ENCODE peak calls at places on chromosomes 7 and 10, in four cellular contexts. One of them, this sample, is unnamed.

GRCh38 chr10:125037145-125037544 is 95.2 kb downstream of the ZRANB1 start:
- DNase-seq in fibroblast of lung: peak
- DNase-seq in transverse colon: peak
- DNase-seq in tibial nerve: no peak
- DNase-seq in this sample: peak

GRCh38 chr7:156669035-156669828 is 28.7 kb downstream of the RNF32 start:
- DNase-seq in fibroblast of lung: no peak
- DNase-seq in transverse colon: no peak
- DNase-seq in tibial nerve: no peak
- DNase-seq in this sample: no peak

GRCh38 chr10:132374176-132374575 is 22.8 kb upstream of the PWWP2B start:
- DNase-seq in fibroblast of lung: no peak
- DNase-seq in transverse colon: no peak
- DNase-seq in tibial nerve: no peak
- DNase-seq in this sample: peak

GRCh38 chr7:157615101-157615817 is 278.5 kb downstream of the DNAJB6 start:
- DNase-seq in fibroblast of lung: peak
- DNase-seq in transverse colon: no peak
- DNase-seq in tibial nerve: peak
- DNase-seq in this sample: no peak

GRCh38 chr10:12943425-12943824 is 58.1 kb downstream of the CCDC3 start:
- DNase-seq in fibroblast of lung: no peak
- DNase-seq in transverse colon: no peak
- DNase-seq in tibial nerve: no peak
- DNase-seq in this sample: no peak

GRCh38 chr7:33091111-33091531 is 18.1 kb downstream of the RP9 start:
- DNase-seq in fibroblast of lung: peak
- DNase-seq in transverse colon: no peak
- DNase-seq in tibial nerve: no peak
- DNase-seq in this sample: no peak

GRCh38 chr7:104900525-104900924 is 113.5 kb upstream of the KMT2E start:
- DNase-seq in fibroblast of lung: no peak
- DNase-seq in transverse colon: no peak
- DNase-seq in tibial nerve: no peak
- DNase-seq in this sample: no peak

GRCh38 chr10:102752266-102752930 is 8.7 kb downstream of the WBP1L start:
- DNase-seq in fibroblast of lung: no peak
- DNase-seq in transverse colon: peak
- DNase-seq in tibial nerve: peak
- DNase-seq in this sample: no peak

GRCh38 chr7:31373337-31374289 is 33.1 kb upstream of the NEUROD6 start:
- DNase-seq in fibroblast of lung: peak
- DNase-seq in transverse colon: peak
- DNase-seq in tibial nerve: peak
- DNase-seq in this sample: no peak

GRCh38 chr10:92208736-92209135 is 82.1 kb downstream of the CPEB3 start:
- DNase-seq in fibroblast of lung: peak
- DNase-seq in transverse colon: no peak
- DNase-seq in tibial nerve: no peak
- DNase-seq in this sample: no peak

GRCh38 chr7:90804370-90804769 is 208.2 kb downstream of the CDK14 start:
- DNase-seq in fibroblast of lung: peak
- DNase-seq in transverse colon: no peak
- DNase-seq in tibial nerve: no peak
- DNase-seq in this sample: no peak

GRCh38 chr10:13893926-13894325 is 307.2 kb downstream of the PRPF18 start:
- DNase-seq in fibroblast of lung: no peak
- DNase-seq in transverse colon: no peak
- DNase-seq in tibial nerve: no peak
- DNase-seq in this sample: no peak

GRCh38 chr10:15719062-15719898 is 442 bp downstream of the ITGA8 start:
- DNase-seq in fibroblast of lung: peak
- DNase-seq in transverse colon: peak
- DNase-seq in tibial nerve: no peak
- DNase-seq in this sample: peak

GRCh38 chr10:58919927-58920654 is 256.4 kb upstream of the PHYHIPL start:
- DNase-seq in fibroblast of lung: peak
- DNase-seq in transverse colon: no peak
- DNase-seq in tibial nerve: no peak
- DNase-seq in this sample: no peak

GRCh38 chr10:126465771-126466170 is 77.5 kb upstream of the ADAM12 start:
- DNase-seq in fibroblast of lung: no peak
- DNase-seq in transverse colon: no peak
- DNase-seq in tibial nerve: no peak
- DNase-seq in this sample: no peak

GRCh38 chr7:152341039-152341913 is 94.5 kb downstream of the KMT2C start:
- DNase-seq in fibroblast of lung: peak
- DNase-seq in transverse colon: no peak
- DNase-seq in tibial nerve: peak
- DNase-seq in this sample: no peak

GRCh38 chr7:150406565-150407421 is 27.7 kb downstream of the ZNF775 start:
- DNase-seq in fibroblast of lung: no peak
- DNase-seq in transverse colon: peak
- DNase-seq in tibial nerve: no peak
- DNase-seq in this sample: no peak

GRCh38 chr7:19362099-19362498 is 216.9 kb upstream of the FERD3L start:
- DNase-seq in fibroblast of lung: peak
- DNase-seq in transverse colon: no peak
- DNase-seq in tibial nerve: no peak
- DNase-seq in this sample: no peak

GRCh38 chr10:103637855-103638561 is 144.5 kb downstream of the NEURL1 start:
- DNase-seq in fibroblast of lung: peak
- DNase-seq in transverse colon: peak
- DNase-seq in tibial nerve: peak
- DNase-seq in this sample: peak

GRCh38 chr7:151951672-151952338 is 4.4 kb upstream of the GALNTL5 start:
- DNase-seq in fibroblast of lung: no peak
- DNase-seq in transverse colon: no peak
- DNase-seq in tibial nerve: no peak
- DNase-seq in this sample: no peak

GRCh38 chr10:61883376-61883997 is 18.0 kb upstream of the ARID5B start:
- DNase-seq in fibroblast of lung: no peak
- DNase-seq in transverse colon: no peak
- DNase-seq in tibial nerve: no peak
- DNase-seq in this sample: no peak

GRCh38 chr10:57983226-57983870 is 284.3 kb downstream of the IPMK start:
- DNase-seq in fibroblast of lung: no peak
- DNase-seq in transverse colon: no peak
- DNase-seq in tibial nerve: no peak
- DNase-seq in this sample: no peak

GRCh38 chr7:44269943-44270493 is 55.4 kb downstream of the CAMK2B start:
- DNase-seq in fibroblast of lung: no peak
- DNase-seq in transverse colon: no peak
- DNase-seq in tibial nerve: no peak
- DNase-seq in this sample: peak

GRCh38 chr7:39678935-39679690 is 55.7 kb downstream of the RALA start:
- DNase-seq in fibroblast of lung: peak
- DNase-seq in transverse colon: no peak
- DNase-seq in tibial nerve: no peak
- DNase-seq in this sample: no peak

GRCh38 chr7:106111671-106112117 is 418 bp downstream of the SYPL1 start:
- DNase-seq in fibroblast of lung: peak
- DNase-seq in transverse colon: peak
- DNase-seq in tibial nerve: no peak
- DNase-seq in this sample: peak

GRCh38 chr7:28957064-28957821 is 887 bp downstream of the TRIL start:
- DNase-seq in fibroblast of lung: peak
- DNase-seq in transverse colon: peak
- DNase-seq in tibial nerve: no peak
- DNase-seq in this sample: peak

GRCh38 chr10:111233439-111233838 is 156.6 kb downstream of the ADRA2A start:
- DNase-seq in fibroblast of lung: no peak
- DNase-seq in transverse colon: no peak
- DNase-seq in tibial nerve: no peak
- DNase-seq in this sample: no peak

GRCh38 chr7:65397730-65398142 is 24.1 kb downstream of the ZNF92 start:
- DNase-seq in fibroblast of lung: no peak
- DNase-seq in transverse colon: no peak
- DNase-seq in tibial nerve: no peak
- DNase-seq in this sample: no peak

GRCh38 chr10:35079763-35080162 is 10.4 kb downstream of the CUL2 start:
- DNase-seq in fibroblast of lung: peak
- DNase-seq in transverse colon: no peak
- DNase-seq in tibial nerve: no peak
- DNase-seq in this sample: no peak

GRCh38 chr7:132742152-132742551 is 165.9 kb upstream of the PLXNA4 start:
- DNase-seq in fibroblast of lung: peak
- DNase-seq in transverse colon: no peak
- DNase-seq in tibial nerve: peak
- DNase-seq in this sample: no peak

GRCh38 chr10:97889461-97890265 is 40.0 kb downstream of the GOLGA7B start:
- DNase-seq in fibroblast of lung: peak
- DNase-seq in transverse colon: no peak
- DNase-seq in tibial nerve: no peak
- DNase-seq in this sample: peak

GRCh38 chr10:63313066-63313465 is 152.7 kb downstream of the JMJD1C start:
- DNase-seq in fibroblast of lung: no peak
- DNase-seq in transverse colon: no peak
- DNase-seq in tibial nerve: no peak
- DNase-seq in this sample: no peak
- H3K27ac ChIP-seq in fibroblast of lung: no peak
- H3K27ac ChIP-seq in transverse colon: no peak
- H3K27ac ChIP-seq in tibial nerve: no peak
- H3K27ac ChIP-seq in this sample: no peak

DNA sequence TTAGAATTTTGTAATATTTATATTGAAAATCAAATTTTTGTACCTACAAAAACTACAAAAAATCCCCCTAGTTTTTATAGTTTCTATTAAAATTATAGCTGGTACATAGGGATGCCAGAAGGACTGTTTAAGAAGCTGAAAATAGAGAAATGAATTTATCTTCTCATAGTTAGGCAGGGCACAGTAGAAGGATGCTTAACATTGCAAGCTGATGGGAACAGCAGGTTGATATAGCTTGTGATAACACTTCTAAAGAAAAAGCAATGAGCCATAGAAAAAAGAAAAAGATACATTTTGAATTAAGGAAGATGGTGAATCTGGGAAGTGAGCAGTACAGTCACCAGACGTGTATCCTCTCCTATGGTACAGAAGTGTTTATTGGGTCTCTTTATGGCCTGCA is 32.0 kb downstream of the PTEN start:
- DNase-seq in fibroblast of lung: no peak
- DNase-seq in transverse colon: no peak
- DNase-seq in tibial nerve: no peak
- DNase-seq in this sample: no peak
- H3K4me3 ChIP-seq in fibroblast of lung: no peak
- H3K4me3 ChIP-seq in transverse colon: no peak
- H3K4me3 ChIP-seq in tibial nerve: no peak
- H3K4me3 ChIP-seq in this sample: no peak

GRCh38 chr7:145848691-145849090 is 267.9 kb upstream of the CNTNAP2 start:
- DNase-seq in fibroblast of lung: peak
- DNase-seq in transverse colon: no peak
- DNase-seq in tibial nerve: no peak
- DNase-seq in this sample: no peak
- TF ChIP-seq CTCF in fibroblast of lung: peak
- TF ChIP-seq CTCF in transverse colon: no peak
- TF ChIP-seq CTCF in tibial nerve: no peak
- TF ChIP-seq CTCF in this sample: no peak

GRCh38 chr10:99427566-99428150 is 2.8 kb downstream of the GOT1 start:
- DNase-seq in fibroblast of lung: no peak
- DNase-seq in transverse colon: no peak
- DNase-seq in tibial nerve: no peak
- DNase-seq in this sample: no peak

GRCh38 chr10:99430116-99430450 is 341 bp downstream of the GOT1 start:
- DNase-seq in fibroblast of lung: no peak
- DNase-seq in transverse colon: no peak
- DNase-seq in tibial nerve: no peak
- DNase-seq in this sample: no peak

GRCh38 chr10:99430451-99431189 is at the start of gene GOT1:
- DNase-seq in fibroblast of lung: peak
- DNase-seq in transverse colon: peak
- DNase-seq in tibial nerve: peak
- DNase-seq in this sample: peak

GRCh38 chr10:99431190-99431549 is 746 bp upstream of the GOT1 start:
- DNase-seq in fibroblast of lung: peak
- DNase-seq in transverse colon: peak
- DNase-seq in tibial nerve: peak
- DNase-seq in this sample: peak

GRCh38 chr10:99429521-99430095 is 816 bp downstream of the GOT1 start:
- DNase-seq in fibroblast of lung: no peak
- DNase-seq in transverse colon: no peak
- DNase-seq in tibial nerve: no peak
- DNase-seq in this sample: no peak
- H3K27ac ChIP-seq in fibroblast of lung: no peak
- H3K27ac ChIP-seq in transverse colon: peak
- H3K27ac ChIP-seq in tibial nerve: peak
- H3K27ac ChIP-seq in this sample: peak

DNA sequence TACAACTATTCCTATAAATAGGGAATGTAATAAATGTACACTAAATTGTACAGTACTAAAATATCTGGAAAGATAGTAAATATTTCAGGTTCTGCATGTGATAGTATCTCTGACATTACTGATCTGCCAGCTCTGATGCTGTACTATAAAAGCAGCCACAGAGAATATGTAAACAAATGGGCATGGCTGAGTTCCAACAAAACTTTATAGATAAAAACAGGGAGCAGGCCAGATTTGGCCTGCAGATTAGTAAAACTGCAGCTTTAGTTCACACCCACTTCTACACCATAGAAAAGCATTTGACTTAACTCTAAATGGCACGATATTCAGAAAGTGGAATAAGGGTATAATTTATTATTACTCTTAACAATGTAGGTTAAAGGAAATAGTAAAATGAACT is 18.8 kb upstream of the TLL2 start:
- DNase-seq in fibroblast of lung: peak
- DNase-seq in transverse colon: no peak
- DNase-seq in tibial nerve: no peak
- DNase-seq in this sample: no peak
- H3K4me3 ChIP-seq in fibroblast of lung: no peak
- H3K4me3 ChIP-seq in transverse colon: no peak
- H3K4me3 ChIP-seq in tibial nerve: no peak
- H3K4me3 ChIP-seq in this sample: no peak

DNA sequence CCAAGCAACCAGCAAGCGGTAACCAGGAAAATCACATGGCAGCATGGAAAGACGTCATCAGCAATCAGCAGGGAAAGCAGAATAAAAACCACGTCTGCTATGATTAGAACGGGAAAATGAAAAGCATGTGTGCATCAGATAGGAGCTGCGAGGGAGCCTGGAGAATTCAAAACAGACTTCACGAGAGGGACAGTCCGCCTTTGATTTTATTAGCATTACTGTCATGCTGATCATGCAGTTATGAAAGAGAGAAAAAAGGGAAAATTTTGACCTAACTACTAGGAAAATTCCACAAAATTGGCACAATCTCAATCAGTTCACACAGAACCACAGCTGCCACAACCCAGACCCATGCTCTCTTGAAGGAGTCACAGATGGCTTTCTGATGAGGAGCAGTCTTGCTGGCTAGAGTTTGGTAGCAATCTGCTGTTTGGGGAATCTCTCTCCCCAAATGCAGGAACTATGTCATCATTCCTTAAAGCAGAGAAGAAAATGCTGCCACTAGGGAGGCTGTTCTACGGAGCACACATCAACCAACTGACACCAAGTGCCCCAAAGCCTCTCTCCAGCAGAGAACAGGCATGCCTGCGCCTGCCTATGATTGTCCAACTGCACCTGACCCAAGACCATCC is 295.9 kb downstream of the TNS3 start:
- DNase-seq in fibroblast of lung: no peak
- DNase-seq in transverse colon: no peak
- DNase-seq in tibial nerve: no peak
- DNase-seq in this sample: no peak
- TF ChIP-seq CTCF in fibroblast of lung: no peak
- TF ChIP-seq CTCF in transverse colon: no peak
- TF ChIP-seq CTCF in tibial nerve: peak
- TF ChIP-seq CTCF in this sample: no peak

This sample was measured in kidney.